ENCODE peak calls at places on chromosomes 1 and 21, in seven cellular contexts. U, R, L, G, Q, X and H are unnamed samples. For H3K9me3 and H3K36me3, the result is how much of the 10 kb centered on the place peaks cover.

GRCh38 chr21:31892686-31893085 is 19.9 kb downstream of the HUNK start:
- DNase-seq in X (no peak), R (no peak), G (no peak), Q (no peak), L (no peak), U (no peak), H (no peak)

GRCh38 chr1:57353589-57353988 is 70.3 kb downstream of the DAB1 start:
- DNase-seq in R (peak), G (no peak), X (no peak), U (no peak), Q (no peak), L (no peak), H (no peak)

GRCh38 chr1:209104646-209105045 is 478.9 kb upstream of the CAMK1G start:
- DNase-seq in G (no peak), U (no peak), R (no peak), Q (no peak), L (no peak), X (no peak), H (no peak)

GRCh38 chr1:67346982-67347381 is 39.3 kb downstream of the IL12RB2 start:
- DNase-seq in U (no peak), G (no peak), Q (no peak), X (no peak), R (no peak), L (no peak), H (no peak)

GRCh38 chr1:58979085-58979484 is 195.2 kb upstream of the JUN start:
- DNase-seq in R (no peak), L (no peak), X (no peak), U (no peak), G (no peak), Q (no peak), H (no peak)

GRCh38 chr1:109996476-109996875 is 11.9 kb downstream of the AHCYL1 start:
- DNase-seq in L (no peak), U (no peak), G (no peak), R (peak), X (no peak), Q (no peak), H (no peak)

GRCh38 chr1:169427081-169427611 is at the start of gene CCDC181:
- DNase-seq in R (peak), G (peak), L (no peak), X (peak), Q (peak), U (peak), H (peak)

GRCh38 chr21:26844258-26845065 is 747 bp downstream of the ADAMTS1 start:
- DNase-seq in U (peak), R (peak), Q (no peak), L (no peak), G (peak), X (no peak), H (no peak)

GRCh38 chr1:223727541-223727940 is 15.2 kb downstream of the CAPN2 start:
- DNase-seq in G (no peak), L (no peak), X (no peak), Q (no peak), R (no peak), U (no peak), H (no peak)

GRCh38 chr1:26122988-26123973 is 11.7 kb downstream of the PDIK1L start:
- DNase-seq in G (no peak), R (peak), X (no peak), U (no peak), Q (no peak), L (no peak), H (no peak)

GRCh38 chr1:178723541-178723940 is 1.5 kb upstream of the RALGPS2 start:
- DNase-seq in U (no peak), X (no peak), L (no peak), R (no peak), G (no peak), Q (no peak), H (no peak)

GRCh38 chr1:78044796-78045599 is 768 bp upstream of the GIPC2 start:
- DNase-seq in G (no peak), Q (no peak), R (no peak), L (no peak), U (no peak), X (peak), H (no peak)

GRCh38 chr1:214332950-214333798 is 52.2 kb downstream of the SMYD2 start:
- DNase-seq in U (peak), X (peak), R (peak), Q (peak), G (peak), L (peak), H (no peak)

GRCh38 chr1:12196641-12197482 is 30.1 kb downstream of the TNFRSF1B start:
- DNase-seq in L (peak), R (no peak), U (no peak), G (no peak), X (peak), Q (no peak), H (no peak)

GRCh38 chr1:189305279-189305678 is 1172.4 kb downstream of the BRINP3 start:
- DNase-seq in U (no peak), Q (no peak), R (no peak), X (no peak), L (no peak), G (no peak), H (no peak)

GRCh38 chr1:187114788-187115187 is 286.0 kb downstream of the PLA2G4A start:
- DNase-seq in G (no peak), U (no peak), R (no peak), X (no peak), Q (no peak), L (no peak), H (no peak)

GRCh38 chr1:62438163-62438562 is 1.3 kb downstream of the USP1 start:
- DNase-seq in X (no peak), U (no peak), G (no peak), R (peak), L (no peak), Q (no peak), H (no peak)

GRCh38 chr1:108593448-108593847 is 33.5 kb downstream of the EEIG2 start:
- DNase-seq in Q (no peak), G (no peak), L (no peak), X (no peak), R (no peak), U (no peak), H (no peak)

GRCh38 chr1:58874757-58875755 is 91.2 kb upstream of the JUN start:
- DNase-seq in Q (no peak), U (peak), X (no peak), G (no peak), L (peak), R (peak), H (no peak)

GRCh38 chr21:43877936-43878575 is 13.0 kb downstream of the AGPAT3 start:
- DNase-seq in L (no peak), R (no peak), Q (no peak), U (no peak), G (no peak), X (no peak), H (no peak)

GRCh38 chr1:42504535-42505128 is 41.5 kb downstream of the CCDC30 start:
- DNase-seq in U (no peak), X (no peak), L (no peak), Q (no peak), G (no peak), R (no peak), H (no peak)

GRCh38 chr1:42506576-42506975 is 43.5 kb downstream of the CCDC30 start:
- DNase-seq in L (no peak), X (no peak), R (no peak), G (no peak), Q (no peak), U (no peak), H (no peak)
- H3K9me3 ChIP-seq in L (under half), X (under half), R (under half), G (under half), Q (under half), U (half or more), H (under half)

GRCh38 chr1:1817262-1817661 is 39.0 kb upstream of the NADK start:
- DNase-seq in X (no peak), R (no peak), U (no peak), L (no peak), Q (no peak), G (no peak), H (no peak)
- H3K36me3 ChIP-seq in X (under half), R (half or more), U (half or more), L (under half), Q (half or more), G (under half), H (under half)

GRCh38 chr1:30745156-30745833 is 12.3 kb downstream of the LAPTM5 start:
- DNase-seq in U (no peak), Q (no peak), R (no peak), X (no peak), L (no peak), G (no peak), H (no peak)
- H3K4me3 ChIP-seq in U (no peak), Q (no peak), R (no peak), X (no peak), L (no peak), G (no peak), H (peak)

GRCh38 chr1:166273618-166274017 is 106.8 kb upstream of the FAM78B start:
- DNase-seq in U (no peak), X (no peak), G (no peak), L (no peak), Q (no peak), R (no peak), H (no peak)
- H3K9me3 ChIP-seq in U (under half), X (under half), G (under half), L (under half), Q (under half), R (under half), H (under half)

DNA sequence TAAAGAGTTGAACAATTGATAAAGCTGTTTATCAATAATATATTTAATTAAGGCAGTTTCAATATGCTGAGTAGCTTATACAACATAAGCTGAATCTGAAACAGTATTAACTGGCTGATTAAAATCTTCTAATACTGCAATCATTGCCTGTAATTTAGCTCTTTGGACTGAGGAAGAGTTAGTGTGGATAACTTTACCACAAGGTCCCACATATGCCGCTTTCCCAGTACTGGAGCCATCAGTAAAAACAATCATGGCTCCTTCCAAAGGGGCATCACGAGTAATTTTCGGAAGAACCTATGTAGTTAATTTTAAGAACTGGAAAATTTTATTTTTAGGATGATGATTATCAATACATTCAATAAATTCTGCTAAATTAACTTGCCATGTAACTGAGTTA is 6.7 kb downstream of the DAP3 start:
- DNase-seq in Q (no peak), X (no peak), L (no peak), G (no peak), R (no peak), U (no peak), H (no peak)
- H3K36me3 ChIP-seq in Q (under half), X (under half), L (under half), G (under half), R (under half), U (under half), H (under half)

GRCh38 chr1:64019818-64020217 is 183.6 kb upstream of the UBE2U start:
- DNase-seq in G (peak), X (peak), R (peak), Q (peak), U (no peak), L (no peak), H (no peak)
- H3K4me3 ChIP-seq in G (no peak), X (no peak), R (peak), Q (no peak), U (no peak), L (no peak), H (no peak)

GRCh38 chr1:111507411-111508201 is 4.2 kb upstream of the ADORA3 start:
- DNase-seq in G (peak), X (peak), U (peak), L (peak), Q (peak), R (peak), H (peak)
- H3K9me3 ChIP-seq in G (under half), X (under half), U (under half), L (under half), Q (under half), R (under half), H (under half)

GRCh38 chr1:41640141-41640751 is 155.8 kb upstream of the EDN2 start:
- DNase-seq in Q (no peak), L (no peak), X (no peak), G (no peak), U (no peak), R (no peak), H (no peak)

GRCh38 chr1:41640756-41641482 is 156.4 kb upstream of the EDN2 start:
- DNase-seq in G (no peak), X (peak), Q (no peak), L (no peak), U (no peak), R (no peak), H (no peak)

GRCh38 chr1:41639332-41639936 is 155.0 kb upstream of the EDN2 start:
- DNase-seq in U (no peak), G (no peak), R (peak), Q (no peak), X (no peak), L (no peak), H (no peak)

GRCh38 chr1:41638086-41639024 is 153.9 kb upstream of the EDN2 start:
- DNase-seq in G (no peak), Q (no peak), U (no peak), R (no peak), L (no peak), X (no peak), H (no peak)

DNA sequence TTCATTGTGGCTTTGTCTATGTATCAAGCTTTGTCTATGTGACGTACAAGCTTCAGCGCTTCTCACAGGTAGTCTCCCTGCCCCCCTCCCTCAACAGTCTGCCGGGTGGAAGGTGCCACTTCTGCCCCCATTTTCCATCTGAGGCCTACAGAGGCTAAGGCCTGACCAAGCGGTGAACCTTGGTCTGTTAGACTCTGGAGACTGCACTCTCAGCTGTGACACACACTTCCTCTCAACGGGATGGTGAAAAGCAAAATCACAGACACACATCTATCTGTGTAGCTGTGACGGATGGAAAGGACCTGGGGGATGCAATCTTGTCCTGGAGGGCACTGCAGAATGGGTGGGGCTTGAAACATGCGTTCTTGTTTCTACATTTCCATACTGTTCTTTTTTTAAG is 152.9 kb upstream of the EDN2 start:
- DNase-seq in U (no peak), R (no peak), G (no peak), Q (no peak), X (no peak), L (no peak), H (no peak)
- H3K36me3 ChIP-seq in U (under half), R (under half), G (under half), Q (under half), X (under half), L (under half), H (under half)

GRCh38 chr1:150560011-150560438 is 10.8 kb downstream of the ADAMTSL4 start:
- DNase-seq in R (peak), Q (peak), L (peak), X (peak), G (peak), U (peak), H (peak)
- H3K4me3 ChIP-seq in R (no peak), Q (peak), L (no peak), X (peak), G (no peak), U (no peak), H (peak)